ENCODE peak calls at places on chromosomes 3 and 15, in nine cellular contexts. S, G, Z, I, T, P, Q, L and F are unnamed samples.

GRCh38 chr3:150773616-150774192 is 10.7 kb upstream of the SIAH2 start:
- DNase-seq in S (no peak), G (no peak), Z (peak; percentile 85), I (no peak), T (no peak), P (no peak), Q (peak; percentile 44), L (no peak), F (no peak)

GRCh38 chr3:58383904-58384303 is 49.7 kb downstream of the PDHB start:
- DNase-seq in S (no peak), G (no peak), Z (no peak), I (no peak), T (no peak), P (no peak), Q (peak; percentile 40), L (no peak), F (peak; percentile 77)

GRCh38 chr3:64042952-64043351 is 19.7 kb upstream of the PSMD6 start:
- DNase-seq in S (no peak), G (no peak), Z (no peak), I (no peak), T (no peak), P (no peak), Q (no peak), L (no peak), F (no peak)

GRCh38 chr3:42189071-42189470 is 76.9 kb downstream of the CCK start:
- DNase-seq in S (no peak), G (no peak), Z (no peak), I (no peak), T (no peak), P (no peak), Q (no peak), L (no peak), F (no peak)

GRCh38 chr3:28624079-28624478 is 275.5 kb upstream of the AZI2 start:
- DNase-seq in S (no peak), G (no peak), Z (no peak), I (no peak), T (no peak), P (peak; percentile 49), Q (no peak), L (peak; percentile 44), F (no peak)

GRCh38 chr3:123143669-123144411 is 57.9 kb upstream of the SEC22A start:
- DNase-seq in S (no peak), G (no peak), Z (no peak), I (no peak), T (peak; percentile 17), P (peak; percentile 24), Q (no peak), L (no peak), F (peak; percentile 54)

GRCh38 chr3:11157406-11157805 is 3.1 kb downstream of the HRH1 start:
- DNase-seq in S (no peak), G (no peak), Z (no peak), I (no peak), T (no peak), P (no peak), Q (no peak), L (no peak), F (no peak)

GRCh38 chr3:196440041-196440537 is 7.9 kb upstream of the UBXN7 start:
- DNase-seq in S (no peak), G (no peak), Z (peak; percentile 58), I (peak; percentile 27), T (no peak), P (no peak), Q (peak; percentile 36), L (no peak), F (no peak)

GRCh38 chr3:13482106-13482690 is 2.1 kb downstream of the HDAC11 start:
- DNase-seq in S (no peak), G (no peak), Z (peak; percentile 14), I (no peak), T (no peak), P (no peak), Q (no peak), L (no peak), F (no peak)

GRCh38 chr3:31955581-31955980 is 25.5 kb downstream of the OSBPL10 start:
- DNase-seq in S (no peak), G (no peak), Z (no peak), I (no peak), T (no peak), P (no peak), Q (no peak), L (no peak), F (no peak)

GRCh38 chr3:79724206-79724605 is 43.6 kb downstream of the ROBO1 start:
- DNase-seq in S (no peak), G (no peak), Z (no peak), I (no peak), T (no peak), P (no peak), Q (no peak), L (no peak), F (no peak)

GRCh38 chr3:109923431-109923830 is 586.1 kb upstream of the DPPA4 start:
- DNase-seq in S (no peak), G (no peak), Z (no peak), I (no peak), T (no peak), P (no peak), Q (no peak), L (no peak), F (no peak)

DNA sequence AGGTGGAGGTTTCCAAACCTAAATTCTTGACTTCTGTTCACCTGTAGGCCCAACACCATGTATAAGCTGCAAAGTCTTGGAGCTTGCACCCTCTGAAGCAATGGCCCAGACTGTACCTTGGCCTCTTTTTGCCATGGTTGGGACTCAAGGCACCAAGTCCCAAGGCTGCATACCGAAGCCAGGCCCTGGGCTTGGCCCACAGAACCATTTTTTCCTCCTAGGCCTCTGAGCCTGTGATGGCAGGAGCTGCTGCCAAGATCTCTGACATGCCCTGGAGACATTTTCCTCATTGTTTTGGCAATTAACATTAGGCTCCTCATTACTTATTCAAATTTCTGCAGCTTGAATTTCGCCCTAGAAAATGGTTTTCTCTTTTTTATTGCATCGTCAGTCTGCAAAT is 297.9 kb downstream of the OXSM start:
- DNase-seq in S (no peak), G (no peak), Z (no peak), I (no peak), T (no peak), P (no peak), Q (no peak), L (no peak), F (no peak)
- H3K9me3 ChIP-seq in S (no peaks in the 10 kb centered on the region), G (no peaks in the 10 kb centered on the region), Z (no peaks in the 10 kb centered on the region), I (no peaks in the 10 kb centered on the region), T (no peaks in the 10 kb centered on the region), P (no peaks in the 10 kb centered on the region), Q (peaks cover 9% of the 10 kb centered on the region), L (peaks cover 9% of the 10 kb centered on the region), F (no peaks in the 10 kb centered on the region)

DNA sequence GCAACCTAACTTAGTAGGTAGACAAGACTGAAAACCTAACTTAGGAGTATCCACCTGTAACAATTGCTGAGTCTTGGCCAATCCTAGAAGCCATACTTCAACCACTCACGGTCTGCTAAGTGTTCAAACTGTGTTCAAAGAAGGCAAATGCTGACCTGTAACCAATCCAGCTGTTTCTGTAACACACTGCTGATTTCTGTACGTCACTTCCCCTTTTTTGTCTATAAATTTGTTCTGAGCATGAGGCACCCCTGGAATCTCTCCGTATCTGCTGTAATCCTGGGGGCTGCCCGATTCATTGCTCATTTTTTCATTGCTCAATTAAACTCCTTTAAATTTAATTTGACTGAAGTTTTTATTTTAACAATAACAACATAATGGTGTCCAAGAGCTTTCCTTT is 451.4 kb upstream of the ATP10A start:
- DNase-seq in S (no peak), G (no peak), Z (no peak), I (no peak), T (no peak), P (no peak), Q (no peak), L (no peak), F (no peak)
- H3K9me3 ChIP-seq in S (no peaks in the 10 kb centered on the region), G (no peaks in the 10 kb centered on the region), Z (no peaks in the 10 kb centered on the region), I (no peaks in the 10 kb centered on the region), T (no peaks in the 10 kb centered on the region), P (no peaks in the 10 kb centered on the region), Q (peaks cover 6% of the 10 kb centered on the region), L (no peaks in the 10 kb centered on the region), F (no peaks in the 10 kb centered on the region)

GRCh38 chr15:43008150-43008549 is 87.6 kb upstream of the TTBK2 start:
- DNase-seq in S (no peak), G (no peak), Z (no peak), I (no peak), T (no peak), P (no peak), Q (no peak), L (no peak), F (no peak)
- H3K9me3 ChIP-seq in S (peaks cover 16% of the 10 kb centered on the region), G (no peaks in the 10 kb centered on the region), Z (no peaks in the 10 kb centered on the region), I (no peaks in the 10 kb centered on the region), T (no peaks in the 10 kb centered on the region), P (no peaks in the 10 kb centered on the region), Q (no peaks in the 10 kb centered on the region), L (no peaks in the 10 kb centered on the region), F (no peaks in the 10 kb centered on the region)

GRCh38 chr3:127220497-127220896 is 27.6 kb downstream of the PRR23E start:
- DNase-seq in S (no peak), G (no peak), Z (no peak), I (no peak), T (no peak), P (no peak), Q (no peak), L (no peak), F (no peak)
- H3K9me3 ChIP-seq in S (no peaks in the 10 kb centered on the region), G (no peaks in the 10 kb centered on the region), Z (no peaks in the 10 kb centered on the region), I (no peaks in the 10 kb centered on the region), T (no peaks in the 10 kb centered on the region), P (no peaks in the 10 kb centered on the region), Q (no peaks in the 10 kb centered on the region), L (no peaks in the 10 kb centered on the region), F (no peaks in the 10 kb centered on the region)

DNA sequence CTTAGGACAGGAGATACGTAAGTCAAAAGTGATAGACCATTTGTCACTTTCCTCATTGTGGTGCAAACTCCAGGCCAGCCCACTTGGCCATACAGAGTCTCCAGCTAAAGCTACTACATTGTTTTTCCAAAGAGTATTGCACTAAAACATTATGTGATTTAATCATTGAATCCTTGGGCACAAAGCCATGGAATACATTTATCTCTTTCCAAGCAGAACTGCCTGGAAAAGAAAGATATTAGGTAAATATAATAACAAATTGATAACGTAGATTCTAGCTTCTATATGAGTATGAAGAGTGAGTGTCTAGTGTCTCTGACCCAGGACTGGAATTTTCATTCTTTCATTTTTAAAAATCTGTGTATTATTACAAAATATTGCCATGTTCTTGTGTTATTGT is 863.7 kb upstream of the SEMA6D start:
- DNase-seq in S (no peak), G (no peak), Z (no peak), I (no peak), T (no peak), P (no peak), Q (no peak), L (no peak), F (no peak)
- H3K9me3 ChIP-seq in S (no peaks in the 10 kb centered on the region), G (no peaks in the 10 kb centered on the region), Z (no peaks in the 10 kb centered on the region), I (no peaks in the 10 kb centered on the region), T (no peaks in the 10 kb centered on the region), P (no peaks in the 10 kb centered on the region), Q (no peaks in the 10 kb centered on the region), L (no peaks in the 10 kb centered on the region), F (no peaks in the 10 kb centered on the region)

GRCh38 chr3:141544697-141545096 is 57.9 kb downstream of the RASA2 start:
- DNase-seq in S (no peak), G (no peak), Z (no peak), I (no peak), T (no peak), P (no peak), Q (no peak), L (no peak), F (no peak)
- H3K9me3 ChIP-seq in S (peaks cover 55% of the 10 kb centered on the region), G (peaks cover 4% of the 10 kb centered on the region), Z (peaks cover 8% of the 10 kb centered on the region), I (no peaks in the 10 kb centered on the region), T (no peaks in the 10 kb centered on the region), P (no peaks in the 10 kb centered on the region), Q (peaks cover 17% of the 10 kb centered on the region), L (no peaks in the 10 kb centered on the region), F (peaks cover 5% of the 10 kb centered on the region)